ENCODE peak calls at places on chromosomes 2 and 18, in eight cellular contexts. One of them, this sample, is unnamed.

GRCh38 chr2:86150502-86150901 is 44.5 kb downstream of the PTCD3 start:
- DNase-seq in GM23338: no peak
- DNase-seq in gastrocnemius medialis: no peak
- DNase-seq in bronchial epithelial cell: no peak
- DNase-seq in foreskin fibroblast: no peak
- DNase-seq in colonic mucosa: no peak
- DNase-seq in choroid plexus epithelial cell: no peak
- DNase-seq in hepatocyte: no peak
- DNase-seq in this sample: no peak

GRCh38 chr2:86301711-86302202 is 35.7 kb downstream of the REEP1 start:
- DNase-seq in GM23338: no peak
- DNase-seq in gastrocnemius medialis: no peak
- DNase-seq in bronchial epithelial cell: no peak
- DNase-seq in foreskin fibroblast: no peak
- DNase-seq in colonic mucosa: no peak
- DNase-seq in choroid plexus epithelial cell: no peak
- DNase-seq in hepatocyte: no peak
- DNase-seq in this sample: no peak

GRCh38 chr2:12081481-12082210 is 335.2 kb downstream of the LPIN1 start:
- DNase-seq in GM23338: no peak
- DNase-seq in gastrocnemius medialis: no peak
- DNase-seq in bronchial epithelial cell: no peak
- DNase-seq in foreskin fibroblast: peak; percentile 35
- DNase-seq in colonic mucosa: no peak
- DNase-seq in choroid plexus epithelial cell: no peak
- DNase-seq in hepatocyte: no peak
- DNase-seq in this sample: no peak

GRCh38 chr2:156339110-156339847 is 6.8 kb upstream of the NR4A2 start:
- DNase-seq in GM23338: no peak
- DNase-seq in gastrocnemius medialis: no peak
- DNase-seq in bronchial epithelial cell: no peak
- DNase-seq in foreskin fibroblast: no peak
- DNase-seq in colonic mucosa: peak; percentile 59
- DNase-seq in choroid plexus epithelial cell: no peak
- DNase-seq in hepatocyte: no peak
- DNase-seq in this sample: peak; percentile 18

GRCh38 chr18:22459491-22459890 is 41.8 kb upstream of the CTAGE1 start:
- DNase-seq in GM23338: no peak
- DNase-seq in gastrocnemius medialis: no peak
- DNase-seq in bronchial epithelial cell: no peak
- DNase-seq in foreskin fibroblast: no peak
- DNase-seq in colonic mucosa: no peak
- DNase-seq in choroid plexus epithelial cell: no peak
- DNase-seq in hepatocyte: no peak
- DNase-seq in this sample: no peak

GRCh38 chr2:238255146-238255545 is 15.3 kb upstream of the HES6 start:
- DNase-seq in GM23338: no peak
- DNase-seq in gastrocnemius medialis: no peak
- DNase-seq in bronchial epithelial cell: no peak
- DNase-seq in foreskin fibroblast: no peak
- DNase-seq in colonic mucosa: no peak
- DNase-seq in choroid plexus epithelial cell: no peak
- DNase-seq in hepatocyte: no peak
- DNase-seq in this sample: no peak

GRCh38 chr2:42722328-42723190 is 41.4 kb downstream of the OXER1 start:
- DNase-seq in GM23338: peak; percentile 58
- DNase-seq in gastrocnemius medialis: no peak
- DNase-seq in bronchial epithelial cell: peak; percentile 87
- DNase-seq in foreskin fibroblast: peak; percentile 83
- DNase-seq in colonic mucosa: peak; percentile 30
- DNase-seq in choroid plexus epithelial cell: peak; percentile 97
- DNase-seq in hepatocyte: peak; percentile 72
- DNase-seq in this sample: peak; percentile 87

GRCh38 chr2:239949079-239949478 is 76.1 kb downstream of the NDUFA10 start:
- DNase-seq in GM23338: no peak
- DNase-seq in gastrocnemius medialis: no peak
- DNase-seq in bronchial epithelial cell: no peak
- DNase-seq in foreskin fibroblast: no peak
- DNase-seq in colonic mucosa: no peak
- DNase-seq in choroid plexus epithelial cell: no peak
- DNase-seq in hepatocyte: no peak
- DNase-seq in this sample: no peak

GRCh38 chr2:188326669-188327301 is 35.1 kb downstream of the GULP1 start:
- DNase-seq in GM23338: no peak
- DNase-seq in gastrocnemius medialis: no peak
- DNase-seq in bronchial epithelial cell: no peak
- DNase-seq in foreskin fibroblast: peak; percentile 78
- DNase-seq in colonic mucosa: no peak
- DNase-seq in choroid plexus epithelial cell: peak; percentile 74
- DNase-seq in hepatocyte: peak; percentile 73
- DNase-seq in this sample: no peak

GRCh38 chr2:38149533-38149932 is 73.6 kb upstream of the CYP1B1 start:
- DNase-seq in GM23338: no peak
- DNase-seq in gastrocnemius medialis: no peak
- DNase-seq in bronchial epithelial cell: no peak
- DNase-seq in foreskin fibroblast: no peak
- DNase-seq in colonic mucosa: no peak
- DNase-seq in choroid plexus epithelial cell: no peak
- DNase-seq in hepatocyte: no peak
- DNase-seq in this sample: no peak

GRCh38 chr18:363327-364115 is 95.7 kb upstream of the THOC1 start:
- DNase-seq in GM23338: no peak
- DNase-seq in gastrocnemius medialis: no peak
- DNase-seq in bronchial epithelial cell: no peak
- DNase-seq in foreskin fibroblast: peak; percentile 81
- DNase-seq in colonic mucosa: no peak
- DNase-seq in choroid plexus epithelial cell: peak; percentile 70
- DNase-seq in hepatocyte: no peak
- DNase-seq in this sample: no peak

GRCh38 chr2:223930002-223930976 is 14.8 kb downstream of the WDFY1 start:
- DNase-seq in GM23338: peak; percentile 31
- DNase-seq in gastrocnemius medialis: peak; percentile 67
- DNase-seq in bronchial epithelial cell: no peak
- DNase-seq in foreskin fibroblast: no peak
- DNase-seq in colonic mucosa: peak; percentile 41
- DNase-seq in choroid plexus epithelial cell: peak; percentile 57
- DNase-seq in hepatocyte: peak; percentile 54
- DNase-seq in this sample: no peak

DNA sequence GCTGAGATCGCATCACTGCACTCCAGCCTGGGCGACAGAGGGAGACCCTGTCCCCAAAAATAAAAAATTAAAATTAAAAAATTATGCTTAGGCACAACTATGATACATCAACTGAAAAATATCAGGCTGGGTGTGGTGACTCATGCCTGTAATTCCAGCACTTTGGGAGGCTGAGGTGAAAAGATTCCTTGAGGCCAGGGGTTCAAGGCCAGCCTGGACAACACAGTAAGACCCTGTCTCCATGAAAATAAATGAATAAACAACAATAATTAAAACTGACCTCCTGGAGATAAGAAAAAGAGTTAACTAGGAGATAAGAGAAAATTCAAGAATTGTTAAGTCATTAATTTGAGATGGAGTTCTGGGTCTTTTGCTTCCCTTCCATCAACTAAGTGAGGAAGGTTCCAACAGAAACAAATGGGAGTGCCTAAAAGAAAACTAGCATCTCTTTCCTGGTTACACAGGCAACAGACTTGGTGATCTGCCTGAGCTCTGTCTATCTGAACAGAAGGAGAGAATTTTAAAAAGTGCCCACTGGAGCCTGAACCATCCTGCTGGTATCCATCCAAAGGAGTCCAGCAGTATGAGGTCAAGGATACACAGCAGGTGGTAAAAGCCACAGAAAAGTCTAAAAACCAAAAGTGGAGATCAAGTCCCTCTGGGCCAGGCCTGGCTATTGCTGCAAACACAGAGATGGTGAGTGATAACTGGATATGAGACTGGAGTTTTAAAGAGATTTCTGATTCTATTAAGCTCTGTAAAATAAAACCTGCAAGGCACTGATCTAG is 8.8 kb downstream of the PPM1G start:
- DNase-seq in GM23338: no peak
- DNase-seq in gastrocnemius medialis: no peak
- DNase-seq in bronchial epithelial cell: no peak
- DNase-seq in foreskin fibroblast: no peak
- DNase-seq in colonic mucosa: no peak
- DNase-seq in choroid plexus epithelial cell: peak; percentile 66
- DNase-seq in hepatocyte: no peak
- DNase-seq in this sample: no peak
- H3K4me3 ChIP-seq in GM23338: no peak overlapping the region
- H3K4me3 ChIP-seq in gastrocnemius medialis: no peak overlapping the region
- H3K4me3 ChIP-seq in bronchial epithelial cell: no peak overlapping the region
- H3K4me3 ChIP-seq in foreskin fibroblast: no peak overlapping the region
- H3K4me3 ChIP-seq in colonic mucosa: no peak overlapping the region
- H3K4me3 ChIP-seq in choroid plexus epithelial cell: no peak overlapping the region
- H3K4me3 ChIP-seq in hepatocyte: no peak overlapping the region
- H3K4me3 ChIP-seq in this sample: no peak overlapping the region

GRCh38 chr2:109135572-109136185 is 6.7 kb downstream of the SH3RF3 start:
- DNase-seq in GM23338: no peak
- DNase-seq in gastrocnemius medialis: no peak
- DNase-seq in bronchial epithelial cell: no peak
- DNase-seq in foreskin fibroblast: no peak
- DNase-seq in colonic mucosa: no peak
- DNase-seq in choroid plexus epithelial cell: peak; percentile 38
- DNase-seq in hepatocyte: no peak
- DNase-seq in this sample: no peak
- H3K4me3 ChIP-seq in GM23338: no peak overlapping the region
- H3K4me3 ChIP-seq in gastrocnemius medialis: no peak overlapping the region
- H3K4me3 ChIP-seq in bronchial epithelial cell: no peak overlapping the region
- H3K4me3 ChIP-seq in foreskin fibroblast: no peak overlapping the region
- H3K4me3 ChIP-seq in colonic mucosa: no peak overlapping the region
- H3K4me3 ChIP-seq in choroid plexus epithelial cell: no peak overlapping the region
- H3K4me3 ChIP-seq in hepatocyte: no peak overlapping the region
- H3K4me3 ChIP-seq in this sample: no peak overlapping the region

GRCh38 chr2:70141754-70142589 is 48.8 kb downstream of the C2orf42 start:
- DNase-seq in GM23338: peak; percentile 78
- DNase-seq in gastrocnemius medialis: peak; percentile 67
- DNase-seq in bronchial epithelial cell: no peak
- DNase-seq in foreskin fibroblast: no peak
- DNase-seq in colonic mucosa: no peak
- DNase-seq in choroid plexus epithelial cell: peak; percentile 64
- DNase-seq in hepatocyte: no peak
- DNase-seq in this sample: no peak
- H3K4me3 ChIP-seq in GM23338: peak overlapping the region; percentile 78
- H3K4me3 ChIP-seq in gastrocnemius medialis: peak overlapping the region; percentile 75
- H3K4me3 ChIP-seq in bronchial epithelial cell: peak overlapping the region; percentile 47
- H3K4me3 ChIP-seq in foreskin fibroblast: peak overlapping the region; percentile 63
- H3K4me3 ChIP-seq in colonic mucosa: peak overlapping the region; percentile 51
- H3K4me3 ChIP-seq in choroid plexus epithelial cell: peak overlapping the region; percentile 60
- H3K4me3 ChIP-seq in hepatocyte: peak overlapping the region; percentile 6
- H3K4me3 ChIP-seq in this sample: peak overlapping the region; percentile 49

GRCh38 chr2:109209412-109209811 is 80.4 kb downstream of the SH3RF3 start:
- DNase-seq in GM23338: no peak
- DNase-seq in gastrocnemius medialis: no peak
- DNase-seq in bronchial epithelial cell: peak; percentile 81
- DNase-seq in foreskin fibroblast: peak; percentile 87
- DNase-seq in colonic mucosa: no peak
- DNase-seq in choroid plexus epithelial cell: peak; percentile 76
- DNase-seq in hepatocyte: peak; percentile 32
- DNase-seq in this sample: peak; percentile 77
- H3K4me3 ChIP-seq in GM23338: no peak overlapping the region
- H3K4me3 ChIP-seq in gastrocnemius medialis: no peak overlapping the region
- H3K4me3 ChIP-seq in bronchial epithelial cell: no peak overlapping the region
- H3K4me3 ChIP-seq in foreskin fibroblast: no peak overlapping the region
- H3K4me3 ChIP-seq in colonic mucosa: no peak overlapping the region
- H3K4me3 ChIP-seq in choroid plexus epithelial cell: no peak overlapping the region
- H3K4me3 ChIP-seq in hepatocyte: no peak overlapping the region
- H3K4me3 ChIP-seq in this sample: no peak overlapping the region

GRCh38 chr18:3411854-3412268 is 38.1 kb upstream of the TGIF1 start:
- DNase-seq in GM23338: peak; percentile 51
- DNase-seq in gastrocnemius medialis: no peak
- DNase-seq in bronchial epithelial cell: no peak
- DNase-seq in foreskin fibroblast: peak; percentile 23
- DNase-seq in colonic mucosa: peak; percentile 67
- DNase-seq in choroid plexus epithelial cell: peak; percentile 17
- DNase-seq in hepatocyte: no peak
- DNase-seq in this sample: peak; percentile 16
- H3K4me3 ChIP-seq in GM23338: no peak overlapping the region
- H3K4me3 ChIP-seq in gastrocnemius medialis: no peak overlapping the region
- H3K4me3 ChIP-seq in bronchial epithelial cell: peak overlapping the region; percentile 11
- H3K4me3 ChIP-seq in foreskin fibroblast: peak overlapping the region; percentile 47
- H3K4me3 ChIP-seq in colonic mucosa: peak overlapping the region; percentile 26
- H3K4me3 ChIP-seq in choroid plexus epithelial cell: peak overlapping the region; percentile 52
- H3K4me3 ChIP-seq in hepatocyte: no peak overlapping the region
- H3K4me3 ChIP-seq in this sample: peak overlapping the region; percentile 13

DNA sequence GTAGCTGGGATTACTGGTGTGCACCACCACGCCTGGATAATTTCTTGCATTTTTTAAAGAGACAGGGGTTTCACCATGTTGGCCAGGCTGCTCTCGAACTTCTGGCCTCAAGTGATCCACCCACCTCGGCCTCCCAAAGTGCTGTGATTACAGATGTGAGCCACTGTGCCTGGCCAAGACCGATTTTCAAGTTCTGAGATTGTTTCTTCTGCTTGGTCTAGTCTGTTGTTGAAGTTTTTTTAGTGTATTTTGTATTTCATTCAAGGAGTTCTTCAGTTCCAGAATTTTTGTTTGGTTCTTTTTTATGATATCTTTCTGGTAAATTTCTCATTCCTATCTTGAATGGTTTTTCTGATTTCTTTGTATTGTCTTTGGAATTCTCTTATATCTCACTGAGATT is 96.4 kb downstream of the ANKRD12 start:
- DNase-seq in GM23338: no peak
- DNase-seq in gastrocnemius medialis: no peak
- DNase-seq in bronchial epithelial cell: no peak
- DNase-seq in foreskin fibroblast: no peak
- DNase-seq in colonic mucosa: no peak
- DNase-seq in choroid plexus epithelial cell: no peak
- DNase-seq in hepatocyte: no peak
- DNase-seq in this sample: no peak
- H3K4me3 ChIP-seq in GM23338: no peak overlapping the region
- H3K4me3 ChIP-seq in gastrocnemius medialis: no peak overlapping the region
- H3K4me3 ChIP-seq in bronchial epithelial cell: no peak overlapping the region
- H3K4me3 ChIP-seq in foreskin fibroblast: no peak overlapping the region
- H3K4me3 ChIP-seq in colonic mucosa: no peak overlapping the region
- H3K4me3 ChIP-seq in choroid plexus epithelial cell: no peak overlapping the region
- H3K4me3 ChIP-seq in hepatocyte: no peak overlapping the region
- H3K4me3 ChIP-seq in this sample: no peak overlapping the region

DNA sequence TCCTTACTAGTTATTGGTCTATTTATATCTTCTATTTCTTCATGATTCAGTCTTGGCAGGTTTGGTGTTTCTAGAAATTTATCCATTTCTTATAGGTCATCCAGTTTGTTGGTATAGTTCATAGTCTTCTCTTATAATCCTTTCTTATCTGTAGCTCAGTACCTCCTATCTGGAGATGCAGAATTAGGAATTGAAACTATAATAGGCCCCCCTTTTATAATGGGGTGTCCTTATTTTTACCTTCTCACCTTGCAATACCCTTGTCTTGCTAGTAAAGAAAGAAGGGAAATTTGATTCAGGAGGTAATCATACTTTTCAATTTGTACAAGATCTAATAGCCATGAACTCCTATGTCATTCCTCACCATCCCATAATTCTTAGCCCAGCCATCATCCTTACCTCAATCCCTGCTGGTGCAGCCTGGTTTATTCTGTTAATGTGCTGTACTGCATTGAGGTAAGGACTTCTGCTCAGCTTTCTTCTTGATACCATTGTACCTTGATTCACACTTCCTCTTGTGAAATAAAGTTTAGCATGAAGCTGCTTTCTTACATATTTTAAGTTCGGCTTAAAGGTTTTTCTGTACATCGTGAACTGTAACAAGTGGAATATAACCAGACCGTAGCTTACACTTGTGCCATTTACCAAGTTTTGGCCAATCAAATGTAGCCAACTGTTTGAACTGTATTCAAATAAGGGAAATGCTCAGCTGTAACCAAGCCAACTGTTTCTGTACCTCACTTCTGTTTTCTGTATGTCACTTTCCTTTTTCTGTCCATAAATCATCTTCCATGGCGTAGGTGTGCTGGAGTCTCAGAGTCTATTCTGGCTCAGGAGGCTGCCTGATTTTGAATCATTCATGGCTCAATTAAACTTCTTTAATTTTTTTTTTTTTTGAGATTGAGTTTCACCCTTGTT is 40.1 kb upstream of the PTH2R start:
- DNase-seq in GM23338: no peak
- DNase-seq in gastrocnemius medialis: no peak
- DNase-seq in bronchial epithelial cell: no peak
- DNase-seq in foreskin fibroblast: no peak
- DNase-seq in colonic mucosa: no peak
- DNase-seq in choroid plexus epithelial cell: no peak
- DNase-seq in hepatocyte: no peak
- DNase-seq in this sample: no peak
- H3K4me3 ChIP-seq in GM23338: no peak overlapping the region
- H3K4me3 ChIP-seq in gastrocnemius medialis: no peak overlapping the region
- H3K4me3 ChIP-seq in bronchial epithelial cell: no peak overlapping the region
- H3K4me3 ChIP-seq in foreskin fibroblast: no peak overlapping the region
- H3K4me3 ChIP-seq in colonic mucosa: no peak overlapping the region
- H3K4me3 ChIP-seq in choroid plexus epithelial cell: no peak overlapping the region
- H3K4me3 ChIP-seq in hepatocyte: no peak overlapping the region
- H3K4me3 ChIP-seq in this sample: no peak overlapping the region

This sample was measured in epithelial cell of esophagus.